ENCODE peak calls at places on chromosomes 6 and 20, in four cellular contexts. One of them, this sample, is unnamed.
A peak's percentile ranks its signal among the peaks of the same experiment; 100 is the strongest.

GRCh38 chr6:130697661-130698535 is 129.3 kb upstream of the SMLR1 start:
- DNase-seq in stimulated activated CD4-positive, alpha-beta T cell treated with anti-CD3 and anti-CD28 coated beads, Interleukin-12 subunit alpha, Interleukin-12 subunit beta, amount 100 ng/mL, for 4 hours: peak; percentile 50
- DNase-seq in KBM-7: peak; percentile 69
- DNase-seq in fibroblast of mammary gland: peak; percentile 70
- DNase-seq in this sample: peak; percentile 77

GRCh38 chr6:153790048-153790447 is 249.0 kb upstream of the OPRM1 start:
- DNase-seq in fibroblast of mammary gland: peak; percentile 98
- DNase-seq in KBM-7: no peak
- DNase-seq in stimulated activated CD4-positive, alpha-beta T cell treated with anti-CD3 and anti-CD28 coated beads, Interleukin-12 subunit alpha, Interleukin-12 subunit beta, amount 100 ng/mL, for 4 hours: no peak
- DNase-seq in this sample: peak; percentile 31

GRCh38 chr6:105507811-105508210 is 104.9 kb upstream of the PREP start:
- DNase-seq in stimulated activated CD4-positive, alpha-beta T cell treated with anti-CD3 and anti-CD28 coated beads, Interleukin-12 subunit alpha, Interleukin-12 subunit beta, amount 100 ng/mL, for 4 hours: no peak
- DNase-seq in KBM-7: no peak
- DNase-seq in fibroblast of mammary gland: no peak
- DNase-seq in this sample: no peak

GRCh38 chr6:1409774-1410465 is 20.5 kb downstream of the FOXF2 start:
- DNase-seq in fibroblast of mammary gland: no peak
- DNase-seq in KBM-7: no peak
- DNase-seq in stimulated activated CD4-positive, alpha-beta T cell treated with anti-CD3 and anti-CD28 coated beads, Interleukin-12 subunit alpha, Interleukin-12 subunit beta, amount 100 ng/mL, for 4 hours: no peak
- DNase-seq in this sample: no peak

GRCh38 chr6:108160009-108160408 is 5.8 kb upstream of the NR2E1 start:
- DNase-seq in KBM-7: no peak
- DNase-seq in stimulated activated CD4-positive, alpha-beta T cell treated with anti-CD3 and anti-CD28 coated beads, Interleukin-12 subunit alpha, Interleukin-12 subunit beta, amount 100 ng/mL, for 4 hours: no peak
- DNase-seq in fibroblast of mammary gland: no peak
- DNase-seq in this sample: no peak

GRCh38 chr6:121884056-121884455 is 448.6 kb downstream of the GJA1 start:
- DNase-seq in stimulated activated CD4-positive, alpha-beta T cell treated with anti-CD3 and anti-CD28 coated beads, Interleukin-12 subunit alpha, Interleukin-12 subunit beta, amount 100 ng/mL, for 4 hours: no peak
- DNase-seq in fibroblast of mammary gland: no peak
- DNase-seq in KBM-7: no peak
- DNase-seq in this sample: no peak

GRCh38 chr6:13048113-13048512 is 280.2 kb downstream of the TBC1D7 start:
- DNase-seq in KBM-7: no peak
- DNase-seq in stimulated activated CD4-positive, alpha-beta T cell treated with anti-CD3 and anti-CD28 coated beads, Interleukin-12 subunit alpha, Interleukin-12 subunit beta, amount 100 ng/mL, for 4 hours: no peak
- DNase-seq in fibroblast of mammary gland: peak; percentile 15
- DNase-seq in this sample: no peak

GRCh38 chr6:108742041-108742440 is 106.2 kb upstream of the ARMC2 start:
- DNase-seq in fibroblast of mammary gland: no peak
- DNase-seq in stimulated activated CD4-positive, alpha-beta T cell treated with anti-CD3 and anti-CD28 coated beads, Interleukin-12 subunit alpha, Interleukin-12 subunit beta, amount 100 ng/mL, for 4 hours: no peak
- DNase-seq in KBM-7: peak; percentile 86
- DNase-seq in this sample: peak; percentile 94

GRCh38 chr20:420169-420620 is 12.1 kb downstream of the RBCK1 start:
- DNase-seq in stimulated activated CD4-positive, alpha-beta T cell treated with anti-CD3 and anti-CD28 coated beads, Interleukin-12 subunit alpha, Interleukin-12 subunit beta, amount 100 ng/mL, for 4 hours: no peak
- DNase-seq in fibroblast of mammary gland: no peak
- DNase-seq in KBM-7: no peak
- DNase-seq in this sample: no peak

GRCh38 chr6:34544776-34545471 is 11.2 kb downstream of the SPDEF start:
- DNase-seq in fibroblast of mammary gland: peak; percentile 8
- DNase-seq in stimulated activated CD4-positive, alpha-beta T cell treated with anti-CD3 and anti-CD28 coated beads, Interleukin-12 subunit alpha, Interleukin-12 subunit beta, amount 100 ng/mL, for 4 hours: no peak
- DNase-seq in KBM-7: peak; percentile 20
- DNase-seq in this sample: peak; percentile 64